ENCODE peak calls at places on chromosomes 16 and 17, in nine cellular contexts. O is endothelial cell, N is mucosa of descending colon, A is cardiac muscle cell, Y is IMR-90, U is kidney epithelial cell, L is nephron progenitor cell, M is left ventricle myocardium inferior, H is GM13976. K is an unnamed sample.

GRCh38 chr17:13594310-13594709 is 7.4 kb downstream of the HS3ST3A1 start:
- DNase-seq in M (no peak), L (no peak), A (no peak), U (no peak), H (no peak), O (no peak), Y (no peak), N (no peak), K (no peak)

GRCh38 chr16:58628845-58629680 is 563 bp downstream of the CNOT1 start:
- DNase-seq in H (peak), L (peak), O (peak), U (no peak), N (peak), A (peak), M (peak), Y (peak), K (no peak)

GRCh38 chr16:81491522-81492188 is 47.0 kb downstream of the CMIP start:
- DNase-seq in U (no peak), M (no peak), H (no peak), O (no peak), Y (peak), A (no peak), N (peak), L (no peak), K (no peak)

GRCh38 chr16:12079411-12079965 is 103.0 kb downstream of the SNX29 start:
- DNase-seq in Y (no peak), M (no peak), L (no peak), A (no peak), H (no peak), O (no peak), U (no peak), N (peak), K (no peak)

GRCh38 chr17:81859906-81860755 is at the start of gene P4HB:
- DNase-seq in M (no peak), N (no peak), H (peak), A (no peak), U (peak), O (peak), L (peak), Y (no peak), K (peak)

GRCh38 chr17:29588561-29589411 is 662 bp downstream of the GIT1 start:
- DNase-seq in H (no peak), O (peak), A (peak), M (no peak), Y (peak), L (no peak), N (peak), U (no peak), K (peak)

GRCh38 chr16:88626646-88627045 is 11.7 kb upstream of the IL17C start:
- DNase-seq in L (no peak), A (no peak), N (no peak), U (no peak), M (no peak), Y (no peak), O (no peak), H (no peak), K (no peak)

GRCh38 chr16:3131755-3132377 is 3.0 kb upstream of the ZNF213 start:
- DNase-seq in H (no peak), Y (peak), U (no peak), L (peak), N (peak), A (peak), O (peak), M (no peak), K (no peak)

GRCh38 chr16:88596477-88596876 is 26.3 kb downstream of the ZC3H18 start:
- DNase-seq in O (no peak), A (no peak), U (no peak), H (no peak), N (no peak), Y (no peak), L (no peak), M (no peak), K (no peak)

GRCh38 chr16:14539156-14539555 is 90.9 kb downstream of the PARN start:
- DNase-seq in N (no peak), U (no peak), O (no peak), M (no peak), A (no peak), Y (no peak), L (no peak), H (no peak), K (no peak)

GRCh38 chr16:85416267-85417109 is 196.6 kb upstream of the GSE1 start:
- DNase-seq in L (peak), Y (peak), H (peak), O (peak), A (peak), N (peak), M (peak), U (no peak), K (peak)

GRCh38 chr17:44102845-44103622 is 20.4 kb downstream of the HDAC5 start:
- DNase-seq in O (no peak), N (no peak), A (no peak), L (no peak), Y (no peak), H (no peak), M (peak), U (no peak), K (no peak)

GRCh38 chr17:80708497-80708896 is 163.9 kb downstream of the RPTOR start:
- DNase-seq in O (no peak), M (no peak), A (no peak), U (no peak), L (no peak), H (no peak), N (no peak), Y (no peak), K (no peak)

GRCh38 chr16:2858245-2859025 is 465 bp upstream of the PRSS22 start:
- DNase-seq in H (peak), U (no peak), M (no peak), L (no peak), Y (no peak), O (no peak), A (no peak), N (peak), K (no peak)

GRCh38 chr16:56848056-56848936 is 16.7 kb upstream of the SLC12A3 start:
- DNase-seq in O (no peak), U (peak), Y (peak), A (no peak), N (no peak), L (no peak), H (no peak), M (no peak), K (no peak)

GRCh38 chr16:87653234-87653633 is 50.9 kb downstream of the JPH3 start:
- DNase-seq in Y (peak), L (no peak), N (no peak), U (no peak), O (no peak), A (peak), M (no peak), H (peak), K (no peak)

GRCh38 chr17:57477483-57478357 is 221.4 kb downstream of the MSI2 start:
- DNase-seq in N (no peak), H (no peak), M (no peak), A (no peak), U (no peak), O (no peak), L (no peak), Y (no peak), K (no peak)

GRCh38 chr16:85291302-85292148 is 179.3 kb upstream of the CIBAR2 start:
- DNase-seq in A (no peak), H (no peak), M (peak), N (peak), U (no peak), L (peak), O (no peak), Y (no peak), K (no peak)

GRCh38 chr17:50890675-50891516 is 24.7 kb upstream of the TOB1 start:
- DNase-seq in O (no peak), M (no peak), L (no peak), Y (no peak), H (peak), U (no peak), A (no peak), N (no peak), K (no peak)

GRCh38 chr17:81656835-81657234 is 493 bp upstream of the PDE6G start:
- DNase-seq in N (no peak), M (no peak), A (no peak), O (no peak), H (no peak), U (no peak), Y (no peak), L (no peak), K (no peak)

GRCh38 chr17:71284032-71284755 is 836.6 kb upstream of the SOX9 start:
- DNase-seq in A (no peak), O (no peak), L (no peak), N (no peak), M (no peak), U (no peak), Y (no peak), H (no peak), K (no peak)

GRCh38 chr17:80895366-80895765 is 96.3 kb upstream of the CHMP6 start:
- DNase-seq in M (no peak), L (no peak), Y (no peak), N (no peak), H (no peak), A (no peak), O (no peak), U (no peak), K (no peak)

GRCh38 chr17:27888072-27888471 is 5.1 kb downstream of the LYRM9 start:
- DNase-seq in N (no peak), A (no peak), O (no peak), U (no peak), M (no peak), Y (no peak), L (no peak), H (no peak), K (no peak)

GRCh38 chr17:5958850-5959249 is 111.3 kb upstream of the WSCD1 start:
- DNase-seq in O (no peak), N (no peak), H (no peak), A (no peak), L (no peak), M (no peak), Y (no peak), U (no peak), K (no peak)

GRCh38 chr17:19579192-19579668 is 45.6 kb downstream of the SLC47A1 start:
- DNase-seq in U (no peak), A (peak), O (no peak), N (no peak), H (no peak), L (peak), M (no peak), Y (no peak), K (no peak)

GRCh38 chr17:17496189-17497064 is at the start of gene RASD1:
- DNase-seq in H (peak), Y (peak), L (peak), O (peak), U (no peak), M (peak), N (peak), A (peak), K (peak)

GRCh38 chr16:31452631-31453106 is 6.6 kb upstream of the ARMC5 start:
- DNase-seq in Y (peak), M (no peak), O (no peak), U (no peak), L (no peak), N (no peak), H (no peak), A (no peak), K (no peak)

GRCh38 chr17:50946891-50947843 is 81.0 kb upstream of the TOB1 start:
- DNase-seq in L (no peak), H (no peak), N (peak), A (no peak), Y (no peak), U (no peak), O (no peak), M (no peak), K (peak)

GRCh38 chr17:74737299-74738050 is 419 bp downstream of the RAB37 start:
- DNase-seq in O (peak), M (no peak), Y (no peak), A (peak), L (peak), N (no peak), U (no peak), H (peak), K (peak)

GRCh38 chr17:2058521-2059124 is 3.7 kb downstream of the HIC1 start:
- DNase-seq in L (peak), O (peak), Y (peak), H (peak), A (peak), U (no peak), N (peak), M (peak), K (peak)

GRCh38 chr16:78122774-78123315 is 23.4 kb downstream of the WWOX start:
- DNase-seq in L (no peak), A (peak), O (no peak), U (no peak), N (no peak), H (peak), M (no peak), Y (peak), K (peak)

GRCh38 chr16:74951676-74952075 is 33.2 kb downstream of the WDR59 start:
- DNase-seq in O (no peak), N (no peak), L (no peak), U (no peak), Y (no peak), M (no peak), H (no peak), A (no peak), K (no peak)

GRCh38 chr16:73308776-73309175 is 260.8 kb upstream of the ZFHX3 start:
- DNase-seq in O (no peak), M (no peak), A (no peak), N (no peak), H (no peak), U (no peak), Y (no peak), L (no peak), K (no peak)

GRCh38 chr16:10885246-10885645 is 8.2 kb downstream of the CIITA start:
- DNase-seq in H (no peak), M (no peak), A (no peak), N (no peak), L (no peak), Y (no peak), U (no peak), O (no peak), K (no peak)

GRCh38 chr16:18041864-18042834 is 294.4 kb downstream of the NPIPA8 start:
- DNase-seq in N (no peak), O (no peak), A (no peak), U (no peak), M (no peak), L (no peak), Y (no peak), H (no peak), K (no peak)

GRCh38 chr16:23597003-23597756 is 1.1 kb upstream of the NDUFAB1 start:
- DNase-seq in U (no peak), L (peak), N (peak), A (peak), O (peak), Y (no peak), H (peak), M (peak), K (peak)

GRCh38 chr17:73976147-73976546 is 227.3 kb upstream of the RPL38 start:
- DNase-seq in U (no peak), Y (no peak), N (no peak), H (peak), O (no peak), L (no peak), M (no peak), A (no peak), K (no peak)

GRCh38 chr17:1867307-1867706 is 37.5 kb downstream of the RPA1 start:
- DNase-seq in L (no peak), Y (no peak), M (no peak), N (no peak), O (no peak), U (no peak), A (no peak), H (no peak), K (no peak)

GRCh38 chr17:56943505-56944125 is 17.2 kb downstream of the COIL start:
- DNase-seq in L (no peak), Y (no peak), N (no peak), H (no peak), O (no peak), M (no peak), U (no peak), A (no peak), K (no peak)

DNA sequence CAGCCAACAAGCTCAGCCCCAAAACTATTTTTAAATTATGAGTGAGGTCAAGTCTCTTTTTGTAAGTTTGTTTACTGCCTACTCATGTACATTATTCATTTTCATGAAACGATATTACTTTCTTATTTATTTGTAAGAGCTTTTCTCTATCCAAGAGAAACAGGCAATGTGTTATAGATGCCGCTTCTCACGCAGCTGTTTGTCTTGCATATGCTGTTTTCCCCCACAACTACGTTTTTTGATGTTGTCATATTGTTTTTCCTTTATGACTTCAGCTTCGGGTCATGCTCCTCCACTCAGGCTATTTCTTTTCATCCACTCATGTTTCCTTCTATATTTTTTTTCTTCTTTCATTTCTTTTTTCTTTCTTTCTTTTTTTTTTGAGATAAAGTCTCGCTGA is 20.0 kb downstream of the ITGAE start:
- DNase-seq in U (no peak), M (no peak), Y (no peak), N (no peak), A (no peak), O (no peak), H (no peak), L (no peak), K (no peak)
- TF ChIP-seq CTCF in U (no peak), M (no peak), Y (no peak), N (no peak), A (no peak), O (no peak), H (no peak), L (no peak), K (no peak)

DNA sequence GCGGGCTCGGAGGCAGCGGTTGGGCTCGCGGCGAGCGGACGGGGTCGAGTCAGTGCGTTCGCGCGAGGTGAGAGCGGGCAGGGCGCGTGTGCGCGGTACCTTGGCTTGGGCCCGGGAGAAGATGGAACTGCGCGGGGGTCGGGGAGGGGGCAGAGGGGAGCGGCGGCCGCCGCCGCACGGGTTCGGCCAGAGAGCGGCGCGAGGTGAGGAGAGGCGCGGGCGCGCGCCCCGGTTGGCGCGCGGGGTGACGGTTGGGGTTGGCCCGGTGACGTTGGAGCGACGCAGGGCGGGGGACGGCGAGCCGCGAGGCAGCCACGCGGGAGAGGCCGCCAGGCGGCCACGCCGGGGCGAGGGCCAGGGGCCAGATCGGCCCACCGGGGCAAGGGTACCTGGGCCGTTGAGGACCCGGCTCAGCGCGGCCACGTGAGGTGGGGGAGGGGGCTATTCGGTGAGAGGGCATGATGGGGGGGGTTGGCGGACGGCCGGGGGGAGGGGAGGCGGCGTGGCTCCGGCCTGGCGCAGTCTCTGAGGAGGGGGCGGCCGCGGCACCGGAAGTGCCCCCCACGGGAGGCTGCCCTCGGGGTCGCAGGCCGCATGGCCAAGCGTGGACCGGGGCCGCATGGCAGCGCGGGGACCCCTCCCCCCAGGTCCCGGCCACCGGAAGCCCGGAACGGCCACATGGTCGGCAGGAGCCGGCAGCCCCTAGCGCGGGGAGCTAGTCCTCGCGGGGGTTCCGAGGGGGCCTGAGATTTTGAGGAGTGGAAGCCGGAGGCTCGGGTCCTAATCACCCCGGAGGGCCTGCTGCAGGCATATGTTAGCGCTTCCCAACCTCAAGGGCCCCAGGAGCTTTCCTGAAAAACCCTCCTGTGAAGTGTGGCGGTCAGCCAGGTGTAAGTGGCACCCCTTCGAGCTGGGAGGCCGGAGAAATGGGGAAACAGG is 527 bp downstream of the EIF5A start:
- DNase-seq in L (peak), O (peak), H (no peak), Y (peak), U (no peak), A (peak), M (peak), N (peak), K (no peak)
- TF ChIP-seq CTCF in L (no peak), O (no peak), H (no peak), Y (no peak), U (no peak), A (peak), M (peak), N (no peak), K (no peak)

GRCh38 chr16:29943846-29944669 is 17.8 kb upstream of the TMEM219 start:
- DNase-seq in M (no peak), Y (peak), O (no peak), U (peak), L (peak), H (no peak), N (peak), A (peak), K (no peak)
- TF ChIP-seq CTCF in M (no peak), Y (peak), O (no peak), U (peak), L (no peak), H (no peak), N (no peak), A (peak), K (no peak)

DNA sequence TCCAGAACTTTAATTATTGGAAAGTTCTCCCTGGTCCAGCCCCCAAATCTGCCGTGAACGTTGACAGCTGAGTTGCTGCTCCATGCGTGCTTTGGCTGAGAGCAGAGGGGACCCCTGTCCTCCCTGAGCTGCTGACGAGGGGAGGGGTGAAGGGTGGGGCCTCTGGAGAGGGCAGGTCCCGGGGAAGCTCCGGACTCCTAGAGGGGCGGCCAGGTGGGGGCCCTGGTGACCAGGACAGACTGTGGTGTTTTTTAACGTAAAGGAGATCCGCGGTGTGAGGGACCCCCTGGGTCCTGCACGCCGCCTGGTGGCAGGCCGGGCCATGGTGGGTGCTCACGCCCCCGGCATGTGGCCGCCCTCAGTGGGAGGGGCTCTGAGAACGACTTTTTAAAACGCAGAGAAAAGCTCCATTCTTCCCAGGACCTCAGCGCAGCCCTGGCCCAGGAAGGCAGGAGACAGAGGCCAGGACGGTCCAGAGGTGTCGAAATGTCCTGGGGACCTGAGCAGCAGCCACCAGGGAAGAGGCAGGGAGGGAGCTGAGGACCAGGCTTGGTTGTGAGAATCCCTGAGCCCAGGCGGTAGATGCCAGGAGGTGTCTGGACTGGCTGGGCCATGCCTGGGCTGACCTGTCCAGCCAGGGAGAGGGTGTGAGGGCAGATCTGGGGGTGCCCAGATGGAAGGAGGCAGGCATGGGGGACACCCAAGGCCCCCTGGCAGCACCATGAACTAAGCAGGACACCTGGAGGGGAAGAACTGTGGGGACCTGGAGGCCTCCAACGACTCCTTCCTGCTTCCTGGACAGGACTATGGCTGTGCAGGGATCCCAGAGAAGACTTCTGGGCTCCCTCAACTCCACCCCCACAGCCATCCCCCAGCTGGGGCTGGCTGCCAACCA is at the start of gene MC1R:
- DNase-seq in L (peak), M (no peak), N (no peak), H (peak), A (peak), U (no peak), Y (peak), O (peak), K (peak)
- TF ChIP-seq CTCF in L (peak), M (peak), N (peak), H (peak), A (peak), U (peak), Y (peak), O (peak), K (peak)

GRCh38 chr17:79615446-79615845 is 4.6 kb upstream of the RBFOX3 start:
- DNase-seq in O (no peak), H (no peak), U (no peak), Y (no peak), A (no peak), M (no peak), N (no peak), L (no peak), K (no peak)

GRCh38 chr17:79614248-79614647 is 3.4 kb upstream of the RBFOX3 start:
- DNase-seq in M (no peak), O (no peak), Y (no peak), N (no peak), H (no peak), L (no peak), A (no peak), U (no peak), K (no peak)

GRCh38 chr17:79613195-79613517 is 2.3 kb upstream of the RBFOX3 start:
- DNase-seq in H (no peak), U (no peak), N (no peak), O (no peak), A (no peak), L (no peak), M (no peak), Y (no peak), K (no peak)

GRCh38 chr17:79610151-79610645 is 653 bp downstream of the RBFOX3 start:
- DNase-seq in O (no peak), Y (no peak), N (no peak), H (no peak), A (no peak), L (peak), U (no peak), M (no peak), K (no peak)

GRCh38 chr17:79612468-79613194 is 1.8 kb upstream of the RBFOX3 start:
- DNase-seq in M (no peak), N (peak), L (peak), H (peak), A (peak), U (no peak), Y (peak), O (peak), K (peak)
- TF ChIP-seq CTCF in M (peak), N (peak), L (peak), H (peak), A (peak), U (peak), Y (peak), O (peak), K (peak)